ENCODE peak calls at places on chromosomes 16 and 17, in ten cellular contexts. One of them, this sample, is unnamed.

GRCh38 chr17:44992242-44992939 is 24.3 kb upstream of the C1QL1 start:
- DNase-seq in heart left ventricle: no peak
- DNase-seq in transverse colon: no peak
- DNase-seq in MM.1S: no peak
- DNase-seq in NT2/D1: no peak
- DNase-seq in IMR-90: no peak
- DNase-seq in GM23338: no peak
- DNase-seq in effector memory CD4-positive, alpha-beta T cell: no peak
- DNase-seq in prostate gland: no peak
- DNase-seq in fibroblast of mammary gland: no peak
- DNase-seq in this sample: no peak

GRCh38 chr17:6660765-6661463 is 9.4 kb downstream of the C17orf100 start:
- DNase-seq in GM23338: no peak
- DNase-seq in IMR-90: no peak
- DNase-seq in NT2/D1: no peak
- DNase-seq in heart left ventricle: no peak
- DNase-seq in MM.1S: no peak
- DNase-seq in prostate gland: no peak
- DNase-seq in fibroblast of mammary gland: no peak
- DNase-seq in effector memory CD4-positive, alpha-beta T cell: no peak
- DNase-seq in transverse colon: no peak
- DNase-seq in this sample: no peak

GRCh38 chr17:75590314-75590761 is 2.7 kb downstream of the MYO15B start:
- DNase-seq in MM.1S: no peak
- DNase-seq in heart left ventricle: no peak
- DNase-seq in fibroblast of mammary gland: no peak
- DNase-seq in GM23338: no peak
- DNase-seq in effector memory CD4-positive, alpha-beta T cell: no peak
- DNase-seq in NT2/D1: no peak
- DNase-seq in transverse colon: no peak
- DNase-seq in prostate gland: no peak
- DNase-seq in IMR-90: no peak
- DNase-seq in this sample: no peak

GRCh38 chr16:88782454-88783390 is 2.3 kb downstream of the PIEZO1 start:
- DNase-seq in IMR-90: peak
- DNase-seq in fibroblast of mammary gland: peak
- DNase-seq in effector memory CD4-positive, alpha-beta T cell: no peak
- DNase-seq in transverse colon: no peak
- DNase-seq in heart left ventricle: no peak
- DNase-seq in NT2/D1: no peak
- DNase-seq in MM.1S: no peak
- DNase-seq in GM23338: no peak
- DNase-seq in prostate gland: no peak
- DNase-seq in this sample: no peak

GRCh38 chr17:32659419-32659842 is 172.6 kb downstream of the CDK5R1 start:
- DNase-seq in NT2/D1: peak
- DNase-seq in fibroblast of mammary gland: peak
- DNase-seq in heart left ventricle: peak
- DNase-seq in transverse colon: peak
- DNase-seq in MM.1S: peak
- DNase-seq in effector memory CD4-positive, alpha-beta T cell: peak
- DNase-seq in GM23338: peak
- DNase-seq in IMR-90: peak
- DNase-seq in prostate gland: peak
- DNase-seq in this sample: peak

GRCh38 chr16:6856578-6856977 is 476.1 kb upstream of the RBFOX1 start:
- DNase-seq in MM.1S: no peak
- DNase-seq in effector memory CD4-positive, alpha-beta T cell: no peak
- DNase-seq in fibroblast of mammary gland: no peak
- DNase-seq in prostate gland: no peak
- DNase-seq in transverse colon: no peak
- DNase-seq in NT2/D1: no peak
- DNase-seq in heart left ventricle: no peak
- DNase-seq in GM23338: no peak
- DNase-seq in IMR-90: no peak
- DNase-seq in this sample: no peak

GRCh38 chr16:86530251-86531192 is 20.2 kb downstream of the FOXF1 start:
- DNase-seq in prostate gland: no peak
- DNase-seq in transverse colon: no peak
- DNase-seq in MM.1S: no peak
- DNase-seq in IMR-90: no peak
- DNase-seq in GM23338: no peak
- DNase-seq in effector memory CD4-positive, alpha-beta T cell: no peak
- DNase-seq in fibroblast of mammary gland: no peak
- DNase-seq in heart left ventricle: no peak
- DNase-seq in NT2/D1: no peak
- DNase-seq in this sample: no peak

GRCh38 chr16:22250522-22250921 is 44.4 kb downstream of the EEF2K start:
- DNase-seq in GM23338: no peak
- DNase-seq in heart left ventricle: no peak
- DNase-seq in transverse colon: no peak
- DNase-seq in IMR-90: no peak
- DNase-seq in prostate gland: no peak
- DNase-seq in NT2/D1: no peak
- DNase-seq in MM.1S: no peak
- DNase-seq in fibroblast of mammary gland: peak
- DNase-seq in effector memory CD4-positive, alpha-beta T cell: no peak
- DNase-seq in this sample: no peak

GRCh38 chr16:85437161-85438052 is 175.7 kb upstream of the GSE1 start:
- DNase-seq in transverse colon: peak
- DNase-seq in prostate gland: peak
- DNase-seq in MM.1S: no peak
- DNase-seq in NT2/D1: peak
- DNase-seq in GM23338: peak
- DNase-seq in effector memory CD4-positive, alpha-beta T cell: no peak
- DNase-seq in heart left ventricle: no peak
- DNase-seq in fibroblast of mammary gland: no peak
- DNase-seq in IMR-90: no peak
- DNase-seq in this sample: no peak

GRCh38 chr17:40566027-40566426 is 755 bp upstream of the CCR7 start:
- DNase-seq in effector memory CD4-positive, alpha-beta T cell: no peak
- DNase-seq in heart left ventricle: no peak
- DNase-seq in prostate gland: no peak
- DNase-seq in transverse colon: no peak
- DNase-seq in MM.1S: no peak
- DNase-seq in NT2/D1: no peak
- DNase-seq in GM23338: no peak
- DNase-seq in IMR-90: no peak
- DNase-seq in fibroblast of mammary gland: no peak
- DNase-seq in this sample: no peak

GRCh38 chr17:81404557-81405165 is 9.4 kb downstream of the BAHCC1 start:
- DNase-seq in MM.1S: no peak
- DNase-seq in fibroblast of mammary gland: no peak
- DNase-seq in transverse colon: peak
- DNase-seq in heart left ventricle: no peak
- DNase-seq in GM23338: no peak
- DNase-seq in effector memory CD4-positive, alpha-beta T cell: no peak
- DNase-seq in IMR-90: no peak
- DNase-seq in prostate gland: no peak
- DNase-seq in NT2/D1: no peak
- DNase-seq in this sample: no peak

GRCh38 chr17:19004601-19005441 is at the start of gene FAM83G:
- DNase-seq in GM23338: peak
- DNase-seq in fibroblast of mammary gland: peak
- DNase-seq in NT2/D1: peak
- DNase-seq in transverse colon: peak
- DNase-seq in MM.1S: peak
- DNase-seq in prostate gland: peak
- DNase-seq in heart left ventricle: peak
- DNase-seq in effector memory CD4-positive, alpha-beta T cell: peak
- DNase-seq in IMR-90: peak
- DNase-seq in this sample: peak

GRCh38 chr17:64938925-64939474 is 19.7 kb upstream of the LRRC37A3 start:
- DNase-seq in fibroblast of mammary gland: peak
- DNase-seq in GM23338: peak
- DNase-seq in MM.1S: peak
- DNase-seq in IMR-90: peak
- DNase-seq in NT2/D1: peak
- DNase-seq in prostate gland: no peak
- DNase-seq in effector memory CD4-positive, alpha-beta T cell: peak
- DNase-seq in heart left ventricle: peak
- DNase-seq in transverse colon: peak
- DNase-seq in this sample: no peak

GRCh38 chr16:21646721-21647561 is 5.5 kb downstream of the IGSF6 start:
- DNase-seq in prostate gland: no peak
- DNase-seq in heart left ventricle: no peak
- DNase-seq in IMR-90: no peak
- DNase-seq in fibroblast of mammary gland: no peak
- DNase-seq in effector memory CD4-positive, alpha-beta T cell: peak
- DNase-seq in transverse colon: peak
- DNase-seq in NT2/D1: no peak
- DNase-seq in MM.1S: no peak
- DNase-seq in GM23338: no peak
- DNase-seq in this sample: no peak

GRCh38 chr17:1264196-1264595 is 6.0 kb upstream of the BHLHA9 start:
- DNase-seq in IMR-90: no peak
- DNase-seq in NT2/D1: no peak
- DNase-seq in prostate gland: no peak
- DNase-seq in MM.1S: no peak
- DNase-seq in effector memory CD4-positive, alpha-beta T cell: no peak
- DNase-seq in GM23338: no peak
- DNase-seq in heart left ventricle: no peak
- DNase-seq in fibroblast of mammary gland: no peak
- DNase-seq in transverse colon: no peak
- DNase-seq in this sample: no peak

GRCh38 chr17:1259910-1260389 is 10.3 kb upstream of the BHLHA9 start:
- DNase-seq in effector memory CD4-positive, alpha-beta T cell: no peak
- DNase-seq in heart left ventricle: no peak
- DNase-seq in GM23338: no peak
- DNase-seq in IMR-90: no peak
- DNase-seq in transverse colon: no peak
- DNase-seq in prostate gland: no peak
- DNase-seq in MM.1S: no peak
- DNase-seq in NT2/D1: no peak
- DNase-seq in fibroblast of mammary gland: peak
- DNase-seq in this sample: no peak

GRCh38 chr17:1256699-1257098 is 13.5 kb upstream of the BHLHA9 start:
- DNase-seq in NT2/D1: no peak
- DNase-seq in MM.1S: no peak
- DNase-seq in heart left ventricle: no peak
- DNase-seq in prostate gland: no peak
- DNase-seq in fibroblast of mammary gland: no peak
- DNase-seq in effector memory CD4-positive, alpha-beta T cell: no peak
- DNase-seq in IMR-90: no peak
- DNase-seq in GM23338: no peak
- DNase-seq in transverse colon: no peak
- DNase-seq in this sample: no peak

GRCh38 chr17:1255041-1255440 is 15.2 kb upstream of the BHLHA9 start:
- DNase-seq in IMR-90: no peak
- DNase-seq in GM23338: peak
- DNase-seq in prostate gland: no peak
- DNase-seq in heart left ventricle: no peak
- DNase-seq in NT2/D1: no peak
- DNase-seq in fibroblast of mammary gland: no peak
- DNase-seq in transverse colon: no peak
- DNase-seq in MM.1S: no peak
- DNase-seq in effector memory CD4-positive, alpha-beta T cell: no peak
- DNase-seq in this sample: no peak

GRCh38 chr17:1260762-1261161 is 9.5 kb upstream of the BHLHA9 start:
- DNase-seq in NT2/D1: no peak
- DNase-seq in transverse colon: no peak
- DNase-seq in MM.1S: no peak
- DNase-seq in fibroblast of mammary gland: no peak
- DNase-seq in effector memory CD4-positive, alpha-beta T cell: no peak
- DNase-seq in heart left ventricle: no peak
- DNase-seq in GM23338: no peak
- DNase-seq in IMR-90: no peak
- DNase-seq in prostate gland: no peak
- DNase-seq in this sample: no peak
- H3K4me3 ChIP-seq in NT2/D1: no peak
- H3K4me3 ChIP-seq in transverse colon: no peak
- H3K4me3 ChIP-seq in MM.1S: no peak
- H3K4me3 ChIP-seq in fibroblast of mammary gland: no peak
- H3K4me3 ChIP-seq in effector memory CD4-positive, alpha-beta T cell: no peak
- H3K4me3 ChIP-seq in heart left ventricle: no peak
- H3K4me3 ChIP-seq in GM23338: peak
- H3K4me3 ChIP-seq in IMR-90: no peak
- H3K4me3 ChIP-seq in prostate gland: no peak
- H3K4me3 ChIP-seq in this sample: no peak

GRCh38 chr16:3086596-3087242 is 12.4 kb downstream of the ZSCAN10 start:
- DNase-seq in transverse colon: no peak
- DNase-seq in prostate gland: no peak
- DNase-seq in NT2/D1: no peak
- DNase-seq in fibroblast of mammary gland: no peak
- DNase-seq in heart left ventricle: no peak
- DNase-seq in IMR-90: no peak
- DNase-seq in MM.1S: no peak
- DNase-seq in GM23338: no peak
- DNase-seq in effector memory CD4-positive, alpha-beta T cell: no peak
- DNase-seq in this sample: no peak
- H3K4me3 ChIP-seq in transverse colon: no peak
- H3K4me3 ChIP-seq in prostate gland: no peak
- H3K4me3 ChIP-seq in NT2/D1: no peak
- H3K4me3 ChIP-seq in fibroblast of mammary gland: no peak
- H3K4me3 ChIP-seq in heart left ventricle: peak
- H3K4me3 ChIP-seq in IMR-90: no peak
- H3K4me3 ChIP-seq in MM.1S: no peak
- H3K4me3 ChIP-seq in GM23338: no peak
- H3K4me3 ChIP-seq in effector memory CD4-positive, alpha-beta T cell: peak
- H3K4me3 ChIP-seq in this sample: no peak

GRCh38 chr16:19168173-19169080 is at the start of gene SYT17:
- DNase-seq in heart left ventricle: no peak
- DNase-seq in fibroblast of mammary gland: no peak
- DNase-seq in MM.1S: no peak
- DNase-seq in NT2/D1: no peak
- DNase-seq in GM23338: peak
- DNase-seq in transverse colon: peak
- DNase-seq in prostate gland: peak
- DNase-seq in IMR-90: no peak
- DNase-seq in effector memory CD4-positive, alpha-beta T cell: no peak
- DNase-seq in this sample: no peak
- H3K4me3 ChIP-seq in heart left ventricle: peak
- H3K4me3 ChIP-seq in fibroblast of mammary gland: peak
- H3K4me3 ChIP-seq in MM.1S: peak
- H3K4me3 ChIP-seq in NT2/D1: peak
- H3K4me3 ChIP-seq in GM23338: peak
- H3K4me3 ChIP-seq in transverse colon: peak
- H3K4me3 ChIP-seq in prostate gland: peak
- H3K4me3 ChIP-seq in IMR-90: peak
- H3K4me3 ChIP-seq in effector memory CD4-positive, alpha-beta T cell: no peak
- H3K4me3 ChIP-seq in this sample: peak

DNA sequence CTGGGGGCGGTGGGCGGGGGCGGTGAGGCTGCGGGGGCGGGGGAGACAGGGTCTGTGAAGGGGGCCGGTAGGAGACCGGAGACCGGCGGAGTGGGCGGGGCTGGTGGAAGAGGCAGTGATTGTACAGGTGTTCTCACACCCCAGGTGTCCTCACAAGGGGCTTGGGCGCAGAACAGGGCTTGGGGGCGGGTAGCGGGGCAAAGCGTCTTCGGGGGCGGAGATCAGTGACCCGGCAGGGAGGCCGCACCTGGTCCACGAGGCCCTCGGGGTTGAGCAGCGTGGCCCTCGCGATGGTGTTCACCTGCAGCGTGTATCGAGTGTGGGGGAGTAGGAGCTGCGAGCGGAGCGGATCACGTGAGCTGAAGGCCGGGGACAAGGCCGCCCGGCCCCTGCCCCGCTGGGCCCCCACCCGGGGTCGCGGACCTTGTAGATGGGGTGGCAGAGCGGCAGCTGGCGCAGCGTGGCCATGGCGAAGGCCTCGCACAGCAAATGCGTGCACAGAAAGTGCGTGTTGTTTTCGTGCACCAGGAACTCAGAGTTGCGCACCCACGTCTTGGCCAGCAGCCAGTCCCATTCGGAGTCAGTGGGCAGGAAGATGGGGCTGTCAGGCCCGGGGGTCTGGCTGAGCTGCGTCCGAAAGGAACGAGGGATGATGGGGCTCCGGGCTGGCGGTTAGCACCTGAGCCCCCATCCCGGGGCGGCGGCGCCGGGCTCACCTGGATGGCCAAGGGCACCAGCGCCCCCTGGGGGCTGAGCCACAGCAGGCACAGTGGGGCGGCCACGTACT is 8.5 kb downstream of the ALOXE3 start:
- DNase-seq in transverse colon: peak
- DNase-seq in IMR-90: no peak
- DNase-seq in GM23338: peak
- DNase-seq in heart left ventricle: peak
- DNase-seq in effector memory CD4-positive, alpha-beta T cell: peak
- DNase-seq in prostate gland: peak
- DNase-seq in NT2/D1: no peak
- DNase-seq in MM.1S: peak
- DNase-seq in fibroblast of mammary gland: peak
- DNase-seq in this sample: no peak
- H3K4me3 ChIP-seq in transverse colon: no peak
- H3K4me3 ChIP-seq in IMR-90: no peak
- H3K4me3 ChIP-seq in GM23338: peak
- H3K4me3 ChIP-seq in heart left ventricle: no peak
- H3K4me3 ChIP-seq in effector memory CD4-positive, alpha-beta T cell: peak
- H3K4me3 ChIP-seq in prostate gland: peak
- H3K4me3 ChIP-seq in NT2/D1: no peak
- H3K4me3 ChIP-seq in MM.1S: peak
- H3K4me3 ChIP-seq in fibroblast of mammary gland: peak
- H3K4me3 ChIP-seq in this sample: no peak